ENCODE peak calls at places on chromosomes 16 and 17, in four cellular contexts. K, F, I and B are unnamed samples.

GRCh38 chr17:73013299-73013698 is 79.2 kb downstream of the SLC39A11 start:
- DNase-seq in I (no peak), K (no peak), F (no peak), B (no peak)

GRCh38 chr17:83189673-83190385 is 110.4 kb downstream of the METRNL start:
- DNase-seq in K (no peak), F (no peak), I (peak; percentile 90), B (no peak)

GRCh38 chr16:70380205-70380918 is 33.7 kb downstream of the DDX19A start:
- DNase-seq in K (no peak), F (peak; percentile 56), I (peak; percentile 82), B (peak; percentile 68)

GRCh38 chr17:66717680-66718079 is 117.2 kb upstream of the CACNG5 start:
- DNase-seq in F (no peak), K (no peak), I (peak; percentile 12), B (peak; percentile 33)

GRCh38 chr16:48734220-48734619 is 124.2 kb upstream of the N4BP1 start:
- DNase-seq in K (no peak), F (no peak), I (no peak), B (no peak)

GRCh38 chr17:78886954-78887353 is 16.0 kb downstream of the CEP295NL start:
- DNase-seq in F (no peak), I (no peak), K (no peak), B (no peak)

GRCh38 chr17:55285340-55286301 is 20.9 kb downstream of the HLF start:
- DNase-seq in K (peak; percentile 66), I (peak; percentile 68), F (peak; percentile 46), B (no peak)

GRCh38 chr16:14248791-14249190 is 177.7 kb downstream of the MRTFB start:
- DNase-seq in I (no peak), F (no peak), K (no peak), B (no peak)

GRCh38 chr16:69039333-69039941 is 66.0 kb upstream of the HAS3 start:
- DNase-seq in I (peak; percentile 45), F (no peak), K (no peak), B (peak; percentile 39)

GRCh38 chr16:20676867-20677266 is 20.6 kb downstream of the ACSM1 start:
- DNase-seq in I (no peak), K (no peak), F (no peak), B (no peak)
- TF ChIP-seq CTCF in I (no peak), K (no peak), F (no peak), B (no peak)

GRCh38 chr17:81523139-81524062 is 4.8 kb upstream of the FSCN2 start:
- DNase-seq in F (no peak), K (no peak), I (peak; percentile 21), B (no peak)
- TF ChIP-seq CTCF in F (no peak), K (peak; percentile 13), I (peak; percentile 4), B (no peak)

DNA sequence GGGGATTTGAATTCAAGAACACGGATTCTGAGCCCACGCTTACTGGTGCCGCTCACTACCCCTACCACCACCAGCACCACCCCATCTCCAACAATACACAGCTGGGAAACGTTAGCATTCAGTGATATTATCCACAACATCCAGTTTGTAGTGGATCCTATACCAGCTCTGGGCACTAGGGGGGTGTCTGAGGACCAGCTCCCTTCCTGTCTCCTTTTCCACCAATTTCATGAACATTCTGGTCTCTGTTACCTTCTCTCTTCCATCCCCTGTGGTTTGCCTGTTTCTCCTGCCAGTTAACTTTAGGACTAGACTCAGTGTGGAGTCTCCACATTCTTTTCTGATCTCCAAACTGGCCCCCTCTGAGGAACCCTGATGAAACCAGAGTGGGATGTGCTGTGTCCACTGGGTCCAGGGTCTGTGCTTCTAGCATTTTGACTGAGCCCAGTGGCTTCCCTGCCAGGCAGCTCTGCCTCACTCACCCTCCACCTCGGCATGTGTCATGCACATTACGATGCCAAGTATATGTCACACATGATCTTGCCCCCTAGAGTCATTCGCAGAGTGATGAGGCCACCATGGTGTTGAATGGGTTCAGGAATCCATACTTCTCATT is 187.0 kb upstream of the CDH13 start:
- DNase-seq in K (no peak), F (no peak), I (peak; percentile 4), B (peak; percentile 32)
- TF ChIP-seq CTCF in K (peak; percentile 9), F (no peak), I (peak; percentile 37), B (peak; percentile 14)

DNA sequence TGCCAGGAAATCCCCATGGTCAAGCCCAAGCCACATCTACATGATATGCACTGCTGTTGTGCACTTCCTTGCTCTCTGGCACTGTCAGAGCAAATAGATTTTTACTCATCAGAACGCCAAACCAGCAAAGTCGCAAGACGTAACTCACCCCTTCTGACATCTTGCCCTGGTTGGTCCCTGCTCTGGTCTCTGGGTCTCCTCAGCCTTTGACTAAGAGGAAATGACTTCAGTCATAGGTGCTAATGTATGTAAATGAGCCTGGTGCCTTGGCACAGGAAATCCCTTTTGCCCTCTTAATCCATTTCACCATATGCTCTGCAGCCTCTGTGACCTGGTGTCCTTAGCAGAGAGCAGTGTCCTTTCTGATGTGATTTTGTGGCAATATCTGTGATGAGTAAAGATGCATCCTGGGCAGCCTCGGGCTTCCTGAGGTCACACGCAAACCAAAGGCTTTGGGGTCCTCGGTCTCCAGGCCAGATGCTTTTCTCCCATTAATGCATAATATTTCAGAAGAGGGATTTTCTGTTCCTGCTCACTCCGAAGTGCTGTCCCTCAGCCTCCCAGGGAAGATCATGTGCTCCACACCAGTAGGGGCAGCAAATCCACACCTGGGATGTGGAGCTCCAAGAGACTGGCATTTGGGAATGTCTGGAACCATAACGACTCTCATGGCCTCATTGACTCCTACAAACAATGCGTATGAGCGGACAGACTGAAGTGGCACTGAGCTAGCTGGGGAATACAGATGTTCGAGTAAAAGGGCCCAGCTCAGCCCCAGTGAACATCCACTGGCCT is 66.9 kb downstream of the GP2 start:
- DNase-seq in I (no peak), F (no peak), K (no peak), B (no peak)
- TF ChIP-seq CTCF in I (no peak), F (no peak), K (no peak), B (no peak)

GRCh38 chr17:39627717-39628516 is 1.2 kb downstream of the PPP1R1B start:
- DNase-seq in K (no peak), I (no peak), F (no peak), B (peak; percentile 82)

GRCh38 chr17:39629894-39630293 is 3.1 kb downstream of the PPP1R1B start:
- DNase-seq in K (no peak), I (no peak), F (no peak), B (peak; percentile 81)

GRCh38 chr17:39627170-39627716 is 491 bp downstream of the PPP1R1B start:
- DNase-seq in K (no peak), F (no peak), I (no peak), B (no peak)

GRCh38 chr17:39629494-39629880 is 2.7 kb downstream of the PPP1R1B start:
- DNase-seq in F (no peak), K (no peak), I (no peak), B (peak; percentile 82)

DNA sequence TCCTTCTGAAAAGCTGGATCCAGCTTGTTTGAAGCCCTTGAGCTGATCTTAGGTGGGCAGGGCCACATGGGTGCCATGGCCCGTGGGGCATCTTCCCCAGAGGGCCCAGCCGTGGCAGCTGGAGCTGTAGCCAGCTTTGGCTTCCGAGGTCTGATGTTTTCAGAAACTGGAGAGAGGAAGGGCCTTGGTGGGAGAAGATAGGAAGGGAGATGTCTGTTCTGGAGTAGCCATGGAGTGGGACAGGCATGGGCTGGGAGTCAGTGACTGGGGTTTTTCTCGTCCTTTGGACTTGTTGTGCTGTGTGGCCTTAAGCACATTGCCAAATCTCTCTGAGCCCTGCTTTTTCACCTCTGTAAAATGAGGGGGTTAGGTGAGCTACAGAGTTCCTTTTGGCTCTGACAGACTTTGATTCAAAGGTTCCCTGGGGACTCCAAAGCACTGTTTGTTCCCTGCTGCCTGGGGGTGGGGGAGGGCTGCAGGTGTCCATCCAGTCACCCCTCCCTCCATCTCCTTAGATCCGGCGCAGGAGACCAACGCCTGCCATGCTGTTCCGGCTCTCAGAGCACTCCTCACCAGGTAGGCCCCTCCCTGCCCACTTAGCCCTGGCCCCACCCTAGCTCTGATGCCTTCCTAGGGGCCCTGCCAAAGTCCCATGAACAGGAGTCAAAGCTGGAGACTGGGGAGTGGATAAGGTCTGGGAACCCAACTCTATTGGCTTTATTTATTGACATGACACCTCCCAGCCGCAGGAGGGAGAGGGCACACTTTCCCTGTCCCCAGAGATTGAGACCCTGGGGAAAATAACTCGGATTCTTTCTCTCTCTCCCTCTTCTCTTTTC is 2.1 kb downstream of the PPP1R1B start:
- DNase-seq in F (no peak), K (no peak), I (no peak), B (peak; percentile 83)
- TF ChIP-seq CTCF in F (no peak), K (no peak), I (no peak), B (no peak)

GRCh38 chr17:8574687-8575086 is 55.8 kb downstream of the MYH10 start:
- DNase-seq in F (peak; percentile 36), K (no peak), I (no peak), B (no peak)
- TF ChIP-seq CTCF in F (no peak), K (peak; percentile 23), I (no peak), B (no peak)

GRCh38 chr17:42521666-42522262 is 14.3 kb upstream of the NAGLU start:
- DNase-seq in I (no peak), K (no peak), F (no peak), B (no peak)

GRCh38 chr17:42518755-42519545 is 17.1 kb upstream of the NAGLU start:
- DNase-seq in K (no peak), F (peak; percentile 84), I (no peak), B (peak; percentile 93)

GRCh38 chr17:42519546-42520444 is 16.2 kb upstream of the NAGLU start:
- DNase-seq in K (peak; percentile 77), I (peak; percentile 99), F (peak; percentile 95), B (peak; percentile 91)

GRCh38 chr17:42521036-42521435 is 15.0 kb upstream of the NAGLU start:
- DNase-seq in F (no peak), K (no peak), I (no peak), B (no peak)

GRCh38 chr17:42520540-42520951 is 15.5 kb upstream of the NAGLU start:
- DNase-seq in F (no peak), K (no peak), I (no peak), B (peak; percentile 57)
- TF ChIP-seq CTCF in F (peak; percentile 36), K (no peak), I (peak; percentile 20), B (peak; percentile 74)